ENCODE peak calls at places on chromosomes 6 and 20, in seven cellular contexts. S, A, B, G, E, C and W are unnamed samples.

GRCh38 chr6:28866342-28867077 is 57.3 kb downstream of the TRIM27 start:
- DNase-seq in S (peak; percentile 26), A (no peak), B (no peak), G (peak; percentile 29), E (peak; percentile 23), C (peak; percentile 54), W (peak; percentile 46)

GRCh38 chr6:27019651-27020552 is 227.6 kb upstream of the PRSS16 start:
- DNase-seq in S (peak; percentile 94), A (peak; percentile 64), B (peak; percentile 64), G (peak; percentile 93), E (peak; percentile 93), C (peak; percentile 89), W (peak; percentile 88)

GRCh38 chr6:109002100-109002697 is 92.4 kb downstream of the SESN1 start:
- DNase-seq in S (peak; percentile 72), A (no peak), B (no peak), G (peak; percentile 8), E (peak; percentile 97), C (no peak), W (no peak)

GRCh38 chr6:159852877-159853276 is 37.9 kb upstream of the MAS1 start:
- DNase-seq in S (peak; percentile 39), A (no peak), B (no peak), G (no peak), E (peak; percentile 15), C (no peak), W (no peak)

GRCh38 chr20:17849901-17850673 is 118.5 kb downstream of the SNX5 start:
- DNase-seq in S (peak; percentile 100), A (peak; percentile 83), B (peak; percentile 99), G (peak; percentile 99), E (peak; percentile 99), C (peak; percentile 65), W (peak; percentile 97)

GRCh38 chr20:63624486-63624885 is 2.4 kb downstream of the GMEB2 start:
- DNase-seq in S (peak; percentile 44), A (no peak), B (no peak), G (peak; percentile 49), E (peak; percentile 46), C (no peak), W (peak; percentile 37)

GRCh38 chr20:48051810-48052491 is 266.7 kb upstream of the SULF2 start:
- DNase-seq in S (peak; percentile 71), A (no peak), B (peak; percentile 52), G (peak; percentile 45), E (peak; percentile 84), C (no peak), W (peak; percentile 67)

GRCh38 chr6:127146935-127147334 is 28.5 kb downstream of the RSPO3 start:
- DNase-seq in S (peak; percentile 64), A (peak; percentile 41), B (peak; percentile 52), G (peak; percentile 82), E (peak; percentile 82), C (peak; percentile 19), W (peak; percentile 95)

GRCh38 chr6:21999012-21999528 is 297.8 kb downstream of the PRL start:
- DNase-seq in S (peak; percentile 30), A (no peak), B (peak; percentile 37), G (peak; percentile 76), E (peak; percentile 49), C (peak; percentile 32), W (peak; percentile 79)

GRCh38 chr20:39829255-39829654 is 859.8 kb downstream of the MAFB start:
- DNase-seq in S (no peak), A (no peak), B (no peak), G (peak; percentile 41), E (peak; percentile 47), C (peak; percentile 11), W (peak; percentile 43)

GRCh38 chr6:154480144-154480639 is 30.3 kb downstream of the CNKSR3 start:
- DNase-seq in S (no peak), A (no peak), B (no peak), G (no peak), E (no peak), C (no peak), W (no peak)
- H3K4me3 ChIP-seq in S (no peak overlapping the region), A (no peak overlapping the region), B (peak overlapping the region; percentile 2), G (peak overlapping the region; percentile 9), E (no peak overlapping the region), C (no peak overlapping the region), W (no peak overlapping the region)

DNA sequence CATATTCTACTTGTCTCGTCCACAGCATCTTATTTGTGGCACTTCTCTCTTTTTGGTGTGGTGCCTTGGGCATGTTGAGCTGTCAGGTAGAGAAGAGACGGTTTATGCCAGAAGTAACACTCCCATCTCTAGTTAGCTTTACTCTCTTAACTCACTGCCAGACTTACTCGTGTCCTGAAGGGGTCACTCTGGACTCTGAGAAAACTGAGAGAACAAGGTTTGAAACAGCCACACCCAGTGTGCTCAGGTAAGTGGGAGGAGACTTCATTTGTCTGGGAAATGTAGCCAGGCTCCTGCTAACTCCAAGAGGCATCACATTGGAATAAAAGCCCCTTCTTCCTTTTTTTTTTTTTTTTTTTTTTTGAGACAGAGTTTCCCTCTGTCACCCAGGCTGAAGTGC is 360.8 kb downstream of the QKI start:
- DNase-seq in S (no peak), A (no peak), B (no peak), G (no peak), E (no peak), C (no peak), W (no peak)
- TF ChIP-seq CTCF in S (no peak), A (peak; percentile 22), B (no peak), G (no peak), E (no peak), C (no peak), W (no peak)

GRCh38 chr6:5084787-5085637 is at the start of gene PPP1R3G:
- DNase-seq in S (peak; percentile 57), A (no peak), B (no peak), G (peak; percentile 65), E (peak; percentile 64), C (peak; percentile 65), W (peak; percentile 66)

GRCh38 chr6:5084192-5084786 is 852 bp upstream of the PPP1R3G start:
- DNase-seq in S (no peak), A (no peak), B (no peak), G (no peak), E (peak; percentile 7), C (no peak), W (no peak)

GRCh38 chr6:5087389-5087788 is 2.2 kb downstream of the PPP1R3G start:
- DNase-seq in S (no peak), A (no peak), B (no peak), G (no peak), E (no peak), C (peak; percentile 37), W (no peak)

GRCh38 chr6:5085638-5086293 is 625 bp downstream of the PPP1R3G start:
- DNase-seq in S (no peak), A (no peak), B (no peak), G (peak; percentile 30), E (peak; percentile 9), C (no peak), W (peak; percentile 35)

DNA sequence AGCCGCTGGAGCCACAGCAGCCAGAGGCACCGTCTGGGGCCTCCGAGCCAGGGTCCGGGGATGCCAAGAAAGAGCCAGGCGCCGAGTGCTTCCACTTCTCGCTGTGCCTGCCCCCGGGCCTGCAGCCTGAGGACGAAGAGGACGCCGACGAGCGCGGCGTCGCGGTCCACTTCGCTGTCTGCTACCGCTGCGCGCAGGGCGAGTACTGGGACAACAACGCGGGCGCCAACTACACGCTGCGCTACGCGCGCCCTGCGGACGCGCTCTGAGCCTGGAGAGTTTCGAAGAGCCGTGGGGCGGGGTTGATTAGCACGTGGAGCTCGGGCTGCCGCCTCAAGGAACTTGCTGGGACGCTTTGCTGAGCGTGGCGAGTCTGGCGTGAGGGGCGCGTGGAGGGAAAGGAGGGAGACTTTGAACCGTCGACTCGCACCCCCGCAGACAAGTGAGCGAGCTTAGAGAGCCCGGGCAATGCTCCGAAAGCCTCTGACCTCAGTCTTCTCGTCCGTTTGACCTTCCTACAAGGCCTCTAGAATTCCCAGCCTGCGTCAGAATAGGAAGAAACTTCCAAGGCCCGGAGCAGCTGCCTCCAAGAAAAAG is 1.3 kb downstream of the PPP1R3G start:
- DNase-seq in S (no peak), A (no peak), B (no peak), G (no peak), E (no peak), C (no peak), W (no peak)
- H3K4me3 ChIP-seq in S (no peak overlapping the region), A (peak overlapping the region; percentile 62), B (no peak overlapping the region), G (no peak overlapping the region), E (no peak overlapping the region), C (peak overlapping the region; percentile 72), W (no peak overlapping the region)

GRCh38 chr20:4781211-4781610 is 59.5 kb downstream of the PRND start:
- DNase-seq in S (peak; percentile 56), A (no peak), B (no peak), G (no peak), E (no peak), C (no peak), W (no peak)

GRCh38 chr20:4782373-4782772 is 60.7 kb downstream of the PRND start:
- DNase-seq in S (no peak), A (no peak), B (no peak), G (no peak), E (no peak), C (no peak), W (no peak)

GRCh38 chr20:4787069-4787468 is 65.4 kb downstream of the PRND start:
- DNase-seq in S (peak; percentile 84), A (no peak), B (no peak), G (peak; percentile 47), E (peak; percentile 81), C (no peak), W (no peak)

GRCh38 chr20:4780245-4780644 is 58.5 kb downstream of the PRND start:
- DNase-seq in S (no peak), A (no peak), B (no peak), G (no peak), E (no peak), C (no peak), W (no peak)

GRCh38 chr20:4781637-4782349 is 60.1 kb downstream of the PRND start:
- DNase-seq in S (no peak), A (no peak), B (no peak), G (no peak), E (no peak), C (no peak), W (no peak)
- TF ChIP-seq CTCF in S (no peak), A (no peak), B (no peak), G (no peak), E (no peak), C (no peak), W (no peak)

GRCh38 chr6:65170273-65170672 is 536.8 kb downstream of the EYS start:
- DNase-seq in S (no peak), A (no peak), B (no peak), G (peak; percentile 18), E (peak; percentile 8), C (no peak), W (peak; percentile 15)
- H3K4me3 ChIP-seq in S (no peak overlapping the region), A (no peak overlapping the region), B (no peak overlapping the region), G (no peak overlapping the region), E (no peak overlapping the region), C (no peak overlapping the region), W (no peak overlapping the region)